ENCODE peak calls at places on chromosomes 13 and 19, in eight cellular contexts. K, T, P, C, A, E, N and V are unnamed samples. For H3K27me3, the result is how much of the 10 kb centered on the place peaks cover.

GRCh38 chr19:13633522-13633922 is 127.2 kb upstream of the CACNA1A start:
- DNase-seq in K (no peak), T (no peak), P (no peak), C (no peak), A (no peak), E (no peak), N (no peak), V (no peak)

GRCh38 chr13:75656590-75656989 is 20.5 kb downstream of the LMO7 start:
- DNase-seq in K (no peak), T (no peak), P (no peak), C (no peak), A (no peak), E (peak), N (no peak), V (no peak)

GRCh38 chr13:50531917-50532899 is 311.3 kb downstream of the DLEU7 start:
- DNase-seq in K (no peak), T (no peak), P (no peak), C (no peak), A (no peak), E (peak), N (no peak), V (no peak)

GRCh38 chr13:38180100-38180499 is 169.6 kb upstream of the UFM1 start:
- DNase-seq in K (no peak), T (no peak), P (no peak), C (no peak), A (no peak), E (peak), N (no peak), V (no peak)

GRCh38 chr19:2656533-2656932 is 46.0 kb downstream of the GNG7 start:
- DNase-seq in K (no peak), T (no peak), P (no peak), C (no peak), A (no peak), E (no peak), N (no peak), V (no peak)

GRCh38 chr19:45071969-45072790 is 4.1 kb downstream of the ZNF296 start:
- DNase-seq in K (no peak), T (no peak), P (no peak), C (no peak), A (no peak), E (no peak), N (no peak), V (no peak)

GRCh38 chr13:43080199-43080598 is 56.8 kb downstream of the DNAJC15 start:
- DNase-seq in K (no peak), T (no peak), P (no peak), C (no peak), A (no peak), E (no peak), N (no peak), V (no peak)

GRCh38 chr13:46633416-46633815 is 80.4 kb downstream of the LRCH1 start:
- DNase-seq in K (no peak), T (no peak), P (no peak), C (no peak), A (no peak), E (peak), N (peak), V (no peak)

GRCh38 chr19:49152218-49152550 is 3.0 kb downstream of the HRC start:
- DNase-seq in K (no peak), T (no peak), P (no peak), C (no peak), A (no peak), E (no peak), N (no peak), V (no peak)

GRCh38 chr19:10114651-10115391 is 3.3 kb downstream of the P2RY11 start:
- DNase-seq in K (no peak), T (no peak), P (no peak), C (no peak), A (no peak), E (peak), N (no peak), V (no peak)

GRCh38 chr13:84528408-84529055 is 646.3 kb upstream of the SLITRK1 start:
- DNase-seq in K (no peak), T (no peak), P (no peak), C (no peak), A (no peak), E (no peak), N (no peak), V (no peak)

GRCh38 chr13:29513981-29514719 is 81.3 kb downstream of the SLC7A1 start:
- DNase-seq in K (no peak), T (no peak), P (no peak), C (no peak), A (no peak), E (peak), N (no peak), V (no peak)

GRCh38 chr19:35533822-35534521 is 716 bp downstream of the GAPDHS start:
- DNase-seq in K (no peak), T (peak), P (no peak), C (no peak), A (no peak), E (peak), N (peak), V (no peak)

GRCh38 chr19:49073514-49074378 is 1.2 kb upstream of the KCNA7 start:
- DNase-seq in K (no peak), T (peak), P (peak), C (no peak), A (no peak), E (peak), N (no peak), V (no peak)

GRCh38 chr19:34319230-34319585 is 45.8 kb upstream of the GPI start:
- DNase-seq in K (no peak), T (no peak), P (no peak), C (no peak), A (no peak), E (no peak), N (no peak), V (no peak)

GRCh38 chr13:78608705-78609463 is 5.5 kb upstream of the POU4F1 start:
- DNase-seq in K (no peak), T (peak), P (no peak), C (no peak), A (no peak), E (peak), N (no peak), V (no peak)

GRCh38 chr13:111897846-111898215 is 169.1 kb upstream of the SOX1 start:
- DNase-seq in K (no peak), T (no peak), P (no peak), C (no peak), A (no peak), E (no peak), N (no peak), V (no peak)
- H3K27me3 ChIP-seq in K (under half), T (under half), P (under half), C (under half), A (under half), E (under half), N (under half), V (under half)

DNA sequence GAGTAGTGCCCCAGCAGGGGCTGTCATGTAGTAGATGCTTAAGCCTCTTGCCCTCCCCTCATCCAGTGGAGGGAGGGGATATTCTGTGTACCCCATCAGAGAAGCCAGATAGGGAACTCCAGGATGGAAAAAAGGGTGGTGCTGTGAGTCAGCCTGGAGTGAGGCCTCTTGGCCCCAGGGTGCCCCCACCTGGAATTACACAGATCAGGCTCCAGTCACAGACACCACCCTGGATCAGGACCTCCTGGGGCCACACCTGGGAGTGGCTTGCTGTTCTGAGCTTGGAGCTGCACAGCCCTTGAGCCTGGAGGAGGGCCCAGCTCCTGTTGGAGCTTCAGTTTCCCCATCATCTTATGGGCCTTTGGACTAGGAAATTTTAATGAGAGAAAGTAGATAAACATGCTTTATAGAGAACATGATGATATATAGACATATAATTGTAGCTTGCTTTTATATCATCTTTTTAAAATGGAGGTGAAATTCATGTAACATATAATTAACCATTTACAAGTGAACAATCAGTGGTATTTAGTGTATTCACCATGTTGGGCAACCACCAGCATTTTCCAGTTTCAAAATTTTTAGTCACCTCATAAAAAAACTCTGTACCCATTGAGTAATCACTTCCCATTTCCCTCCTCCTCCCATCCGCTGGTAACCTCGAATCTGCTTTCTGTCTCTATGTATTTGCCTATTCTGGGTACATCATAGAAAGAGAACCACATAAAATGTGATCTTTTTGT is 24.6 kb downstream of the CYP4F22 start:
- DNase-seq in K (no peak), T (no peak), P (no peak), C (no peak), A (no peak), E (peak), N (no peak), V (no peak)
- H3K27me3 ChIP-seq in K (under half), T (under half), P (under half), C (under half), A (under half), E (under half), N (under half), V (under half)

DNA sequence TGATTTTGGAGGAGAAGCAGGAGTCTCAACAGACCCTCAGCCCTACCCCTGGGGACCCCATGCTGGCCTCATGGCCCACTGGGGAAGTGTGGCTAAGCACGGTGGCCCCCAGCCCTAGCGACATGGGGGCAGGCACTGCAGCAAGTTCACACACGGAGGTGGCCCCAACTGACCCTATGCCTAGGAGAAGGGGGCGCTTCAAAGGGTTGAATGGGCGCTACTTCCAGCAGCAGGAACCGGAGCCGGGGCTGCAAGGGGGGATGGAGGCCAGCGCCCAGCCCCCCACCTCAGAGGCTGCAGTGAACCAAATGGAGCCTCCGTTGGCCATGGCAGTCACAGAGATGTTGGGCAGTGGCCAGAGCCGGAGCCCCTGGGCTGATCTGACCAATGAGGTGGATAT is 14.9 kb downstream of the NCAN start:
- DNase-seq in K (no peak), T (no peak), P (no peak), C (no peak), A (no peak), E (no peak), N (no peak), V (no peak)
- H3K27me3 ChIP-seq in K (under half), T (half or more), P (under half), C (under half), A (under half), E (under half), N (half or more), V (half or more)

GRCh38 chr19:41999878-42000208 is 5.8 kb upstream of the ATP1A3 start:
- DNase-seq in K (no peak), T (no peak), P (no peak), C (no peak), A (no peak), E (no peak), N (no peak), V (no peak)
- H3K27me3 ChIP-seq in K (under half), T (half or more), P (under half), C (under half), A (under half), E (under half), N (half or more), V (under half)

DNA sequence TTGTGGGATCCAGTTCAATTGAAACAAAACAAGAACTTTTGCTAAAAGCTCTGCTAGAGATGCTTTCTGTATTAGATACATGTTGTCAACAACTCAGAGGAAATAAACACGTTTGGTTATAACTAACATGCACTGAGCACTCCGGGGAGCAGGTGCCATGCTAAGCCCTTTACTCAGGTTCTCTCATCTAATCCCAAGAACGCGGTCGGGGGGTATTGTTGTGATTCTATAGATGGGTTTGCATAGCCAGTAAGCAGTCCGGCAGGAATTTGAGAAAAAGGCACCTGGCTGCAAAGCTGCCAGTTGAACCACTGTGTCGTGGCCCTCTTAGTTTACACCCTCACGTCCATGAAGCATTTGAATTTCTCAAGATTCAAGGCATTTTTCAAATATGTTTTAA is 24.3 kb upstream of the SPACA7 start:
- DNase-seq in K (no peak), T (peak), P (no peak), C (no peak), A (peak), E (no peak), N (no peak), V (no peak)
- H3K27me3 ChIP-seq in K (under half), T (under half), P (under half), C (under half), A (under half), E (under half), N (under half), V (under half)

DNA sequence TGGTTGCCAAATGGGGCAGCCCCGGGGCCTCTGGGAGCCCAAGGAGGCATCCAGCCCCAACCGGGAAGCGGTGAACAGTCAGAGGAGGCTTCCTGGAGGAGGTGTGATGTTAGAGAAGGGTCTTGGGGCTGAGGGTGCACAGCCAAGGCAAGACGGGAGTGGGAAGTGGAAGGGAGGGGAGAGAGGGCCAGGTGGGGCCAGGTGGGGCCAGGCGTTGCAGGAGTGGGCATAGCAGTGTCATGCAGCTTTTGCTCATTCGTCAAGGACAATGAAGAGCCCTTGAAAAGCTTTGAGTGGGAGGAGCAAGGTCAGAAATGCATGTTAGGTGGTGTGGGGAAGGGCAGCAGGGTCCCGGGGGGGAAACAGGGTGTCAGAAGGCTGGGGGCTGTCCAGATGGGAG is 1.8 kb downstream of the FBN3 start:
- DNase-seq in K (no peak), T (no peak), P (no peak), C (no peak), A (no peak), E (no peak), N (no peak), V (no peak)
- H3K27me3 ChIP-seq in K (under half), T (under half), P (under half), C (under half), A (under half), E (under half), N (half or more), V (under half)

GRCh38 chr19:6589711-6590457 is 1.1 kb downstream of the CD70 start:
- DNase-seq in K (no peak), T (no peak), P (no peak), C (no peak), A (no peak), E (peak), N (no peak), V (no peak)

GRCh38 chr19:6587998-6588507 is 2.9 kb downstream of the CD70 start:
- DNase-seq in K (no peak), T (peak), P (no peak), C (no peak), A (no peak), E (no peak), N (no peak), V (no peak)

GRCh38 chr19:6590458-6591319 is at the start of gene CD70:
- DNase-seq in K (no peak), T (peak), P (peak), C (no peak), A (no peak), E (peak), N (no peak), V (no peak)

GRCh38 chr19:6587093-6587820 is 3.7 kb downstream of the CD70 start:
- DNase-seq in K (no peak), T (peak), P (no peak), C (no peak), A (no peak), E (peak), N (no peak), V (no peak)

GRCh38 chr19:6588508-6589345 is 2.2 kb downstream of the CD70 start:
- DNase-seq in K (no peak), T (peak), P (no peak), C (no peak), A (no peak), E (peak), N (no peak), V (no peak)
- H3K27me3 ChIP-seq in K (under half), T (half or more), P (under half), C (under half), A (under half), E (half or more), N (half or more), V (under half)